ENCODE peak calls at places on chromosome 5, in ten cellular contexts. D, J, G, N, T, P, F, M, E and X are unnamed samples. For H3K27me3 and H3K9me3, the result is how much of the 10 kb centered on the place peaks cover.

GRCh38 chr5:67426961-67427630 is 230.5 kb upstream of the CD180 start:
- DNase-seq in T (no peak), P (no peak), E (no peak), G (no peak), N (no peak), M (no peak), J (no peak), D (peak), F (no peak), X (peak)

GRCh38 chr5:150164640-150165039 is 1.9 kb upstream of the CDX1 start:
- DNase-seq in T (no peak), G (no peak), P (no peak), N (peak), M (no peak), J (no peak), D (no peak), E (peak), F (no peak), X (peak)

GRCh38 chr5:153713913-153714312 is 223.4 kb downstream of the GRIA1 start:
- DNase-seq in G (no peak), D (no peak), T (no peak), P (no peak), M (no peak), F (no peak), N (no peak), J (no peak), E (no peak), X (no peak)

GRCh38 chr5:158382473-158382872 is 523.5 kb upstream of the CLINT1 start:
- DNase-seq in D (peak), P (no peak), N (peak), J (peak), M (no peak), T (no peak), F (peak), E (peak), G (peak), X (peak)

GRCh38 chr5:102271759-102272158 is 24.3 kb downstream of the SLCO4C1 start:
- DNase-seq in T (no peak), P (no peak), N (no peak), E (no peak), D (no peak), G (no peak), M (peak), J (no peak), F (no peak), X (no peak)

GRCh38 chr5:67879619-67880357 is 335.8 kb upstream of the PIK3R1 start:
- DNase-seq in T (no peak), M (no peak), E (no peak), P (no peak), D (peak), J (no peak), G (no peak), N (no peak), F (no peak), X (no peak)

GRCh38 chr5:53037141-53037859 is 48.1 kb downstream of the ITGA2 start:
- DNase-seq in E (no peak), M (no peak), N (no peak), F (peak), D (peak), P (no peak), T (no peak), G (no peak), J (no peak), X (no peak)

GRCh38 chr5:111772456-111772855 is 15.5 kb upstream of the NREP start:
- DNase-seq in P (no peak), J (no peak), G (no peak), T (no peak), M (peak), E (no peak), F (no peak), N (no peak), D (no peak), X (peak)

GRCh38 chr5:134086943-134087305 is 27.6 kb upstream of the TCF7 start:
- DNase-seq in F (no peak), J (no peak), N (no peak), G (no peak), M (no peak), D (no peak), T (no peak), P (no peak), E (no peak), X (no peak)

GRCh38 chr5:113788141-113788540 is 274.6 kb downstream of the YTHDC2 start:
- DNase-seq in N (no peak), F (no peak), T (no peak), G (no peak), E (no peak), D (no peak), M (no peak), J (no peak), P (no peak), X (no peak)

GRCh38 chr5:143121135-143121474 is 282.4 kb downstream of the NR3C1 start:
- DNase-seq in F (no peak), J (no peak), T (no peak), P (no peak), E (no peak), D (no peak), N (no peak), M (no peak), G (no peak), X (no peak)

GRCh38 chr5:149580808-149581191 is 498 bp upstream of the ARHGEF37 start:
- DNase-seq in T (no peak), M (no peak), F (no peak), G (no peak), D (no peak), P (no peak), E (no peak), N (no peak), J (no peak), X (no peak)

GRCh38 chr5:53112909-53113308 is 3.4 kb upstream of the MOCS2 start:
- DNase-seq in T (no peak), N (no peak), D (no peak), E (no peak), F (no peak), G (no peak), M (no peak), P (no peak), J (no peak), X (no peak)

GRCh38 chr5:139669681-139670368 is 21.7 kb downstream of the CXXC5 start:
- DNase-seq in M (no peak), J (no peak), E (peak), F (no peak), P (no peak), D (no peak), G (no peak), T (peak), N (peak), X (no peak)

GRCh38 chr5:10601246-10602030 is 37.6 kb downstream of the ANKRD33B start:
- DNase-seq in P (peak), F (no peak), D (peak), N (peak), J (peak), G (peak), E (peak), T (peak), M (no peak), X (peak)

GRCh38 chr5:149002053-149002452 is 60.8 kb downstream of the SH3TC2 start:
- DNase-seq in G (no peak), M (peak), N (no peak), F (peak), E (no peak), D (peak), J (no peak), P (no peak), T (no peak), X (peak)

GRCh38 chr5:115979628-115980041 is 17.4 kb downstream of the LVRN start:
- DNase-seq in E (no peak), G (no peak), F (no peak), D (peak), J (no peak), T (no peak), P (no peak), N (no peak), M (no peak), X (no peak)

GRCh38 chr5:177446184-177447065 is at the start of gene PRR7:
- DNase-seq in M (peak), F (no peak), E (peak), D (peak), P (no peak), J (peak), T (peak), N (peak), G (peak), X (peak)

GRCh38 chr5:109939109-109939682 is 249.5 kb downstream of the MAN2A1 start:
- DNase-seq in N (no peak), P (no peak), D (peak), M (no peak), E (no peak), T (no peak), J (no peak), G (no peak), F (no peak), X (no peak)

GRCh38 chr5:27578280-27578679 is 539.9 kb upstream of the CDH9 start:
- DNase-seq in F (no peak), E (no peak), N (no peak), T (no peak), M (no peak), G (no peak), J (no peak), D (no peak), P (no peak), X (no peak)

GRCh38 chr5:175457466-175457865 is 13.5 kb upstream of the DRD1 start:
- DNase-seq in P (no peak), F (no peak), G (no peak), D (no peak), E (no peak), M (no peak), J (no peak), N (no peak), T (no peak), X (no peak)

GRCh38 chr5:75524071-75524470 is 12.4 kb downstream of the POLK start:
- DNase-seq in M (no peak), J (no peak), E (no peak), P (no peak), F (no peak), D (no peak), T (no peak), G (no peak), N (no peak), X (no peak)

GRCh38 chr5:59020611-59021285 is 437.9 kb downstream of the RAB3C start:
- DNase-seq in M (no peak), J (no peak), E (no peak), G (no peak), P (no peak), F (no peak), D (no peak), T (no peak), N (no peak), X (no peak)

GRCh38 chr5:140977003-140977402 is 10.7 kb downstream of the PCDHAC2 start:
- DNase-seq in G (no peak), M (no peak), D (peak), T (no peak), E (no peak), F (no peak), J (no peak), N (no peak), P (no peak), X (no peak)

GRCh38 chr5:67142816-67143215 is 53.8 kb downstream of the CD180 start:
- DNase-seq in T (no peak), D (no peak), P (no peak), N (no peak), G (no peak), F (no peak), E (no peak), J (no peak), M (no peak), X (no peak)

GRCh38 chr5:54785729-54786548 is 199.5 kb downstream of the ESM1 start:
- DNase-seq in J (peak), G (no peak), N (peak), D (peak), F (no peak), M (no peak), P (no peak), T (no peak), E (peak), X (peak)

GRCh38 chr5:34656700-34657549 is 797 bp downstream of the RAI14 start:
- DNase-seq in T (peak), J (peak), P (peak), G (peak), F (no peak), N (peak), M (peak), E (peak), D (peak), X (peak)

GRCh38 chr5:124865603-124866354 is 119.3 kb upstream of the ZNF608 start:
- DNase-seq in T (no peak), E (no peak), F (no peak), M (no peak), D (peak), J (no peak), P (no peak), N (no peak), G (no peak), X (no peak)

GRCh38 chr5:60026174-60026573 is 132.6 kb upstream of the PDE4D start:
- DNase-seq in J (no peak), D (no peak), F (no peak), M (no peak), T (no peak), N (no peak), E (no peak), G (no peak), P (no peak), X (no peak)

GRCh38 chr5:29649321-29649720 is 1544.2 kb upstream of the CDH6 start:
- DNase-seq in T (no peak), D (no peak), G (no peak), E (no peak), N (no peak), J (no peak), P (no peak), M (no peak), F (no peak), X (no peak)

DNA sequence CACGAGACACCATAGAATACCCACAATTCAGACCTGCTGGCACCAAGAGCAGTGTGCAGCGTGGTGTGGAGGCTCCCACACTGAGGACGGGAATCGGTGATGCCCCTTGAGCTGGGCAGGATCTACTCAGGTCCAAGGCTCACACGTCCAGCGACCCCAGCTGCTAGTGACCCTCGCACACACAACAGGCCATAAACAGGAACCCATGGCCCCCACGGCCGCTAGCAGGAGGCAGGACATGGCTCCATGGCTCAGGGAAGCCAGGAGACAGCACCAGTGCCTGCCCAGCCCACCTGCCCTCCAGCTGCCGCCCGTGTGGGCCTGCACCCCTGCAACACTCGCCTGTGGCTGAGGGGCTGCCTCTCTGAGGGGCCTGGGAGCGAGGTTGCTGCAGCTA is 43.4 kb upstream of the SLC9A3 start:
- DNase-seq in E (no peak), J (no peak), D (no peak), M (no peak), T (no peak), G (no peak), F (no peak), P (no peak), N (no peak), X (no peak)
- H3K27me3 ChIP-seq in E (half or more), J (half or more), D (under half), M (under half), T (under half), G (under half), F (under half), P (under half), N (under half), X (under half)

DNA sequence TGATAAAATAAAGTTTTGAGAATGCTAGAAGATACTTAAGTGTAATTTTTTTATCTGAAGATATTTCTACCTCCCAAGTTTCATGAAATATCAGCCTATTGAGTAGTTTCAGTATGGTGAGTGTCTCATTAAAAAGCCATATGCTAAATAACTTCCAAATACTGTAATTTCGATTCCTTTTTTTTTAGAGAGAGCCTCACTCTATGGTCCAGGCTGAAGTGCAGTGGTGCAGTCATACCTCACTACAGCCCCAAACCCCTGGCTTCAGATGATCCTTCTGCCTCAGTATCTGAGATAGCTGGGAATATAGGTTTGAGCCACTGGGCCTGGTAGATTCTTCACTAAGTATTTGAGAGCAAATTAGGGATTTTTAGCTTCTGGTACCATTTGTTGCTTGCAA is 24.5 kb downstream of the CDC42SE2 start:
- DNase-seq in D (no peak), M (no peak), E (no peak), P (no peak), J (no peak), F (no peak), N (no peak), T (no peak), G (no peak), X (no peak)
- H3K4me3 ChIP-seq in D (no peak), M (no peak), E (no peak), P (no peak), J (no peak), F (no peak), N (no peak), T (no peak), G (no peak), X (no peak)

GRCh38 chr5:119257613-119258012 is 98.2 kb upstream of the TNFAIP8 start:
- DNase-seq in M (no peak), P (no peak), E (no peak), F (no peak), D (no peak), T (no peak), J (no peak), N (no peak), G (no peak), X (no peak)
- H3K9me3 ChIP-seq in M (under half), P (under half), E (under half), F (under half), D (under half), T (under half), J (under half), N (under half), G (under half), X (under half)

DNA sequence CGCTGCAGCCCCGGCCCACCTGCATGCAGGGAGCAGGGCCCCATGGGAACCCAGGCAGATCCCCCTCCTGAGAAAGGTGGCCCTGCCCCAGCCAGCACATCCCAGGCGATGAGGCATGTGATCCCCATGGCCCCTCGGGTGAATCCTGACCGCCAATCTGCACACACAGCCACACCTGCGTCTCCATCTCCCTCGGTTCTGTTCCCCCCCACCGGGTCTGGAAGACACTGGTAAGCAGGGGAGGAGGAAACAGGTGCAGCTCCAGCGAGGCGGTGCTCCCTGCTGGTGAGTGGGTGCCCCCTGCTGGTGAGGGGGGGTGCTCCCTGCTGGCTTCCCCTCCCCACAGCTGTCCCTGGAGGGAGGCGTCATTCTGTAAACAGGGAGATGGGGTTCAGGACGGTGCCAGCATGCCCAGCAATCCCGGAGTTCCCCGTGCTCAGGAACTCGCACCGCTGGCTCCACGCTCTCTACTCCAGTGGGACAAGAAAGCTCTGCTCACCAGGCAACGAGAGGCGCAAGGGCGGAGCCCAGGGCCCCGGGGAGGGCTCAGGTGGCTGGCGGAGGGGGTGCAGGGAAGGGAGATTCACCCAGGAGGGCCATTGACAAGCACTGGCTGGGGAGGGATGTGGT is 28.4 kb upstream of the SLC12A7 start:
- DNase-seq in G (peak), M (peak), J (peak), N (peak), E (peak), F (peak), T (peak), P (peak), D (peak), X (peak)
- H3K27me3 ChIP-seq in G (under half), M (under half), J (under half), N (under half), E (under half), F (under half), T (under half), P (under half), D (under half), X (under half)

GRCh38 chr5:37724395-37725125 is 115.3 kb downstream of the GDNF start:
- DNase-seq in E (no peak), T (no peak), P (no peak), D (peak), G (no peak), J (no peak), F (no peak), M (no peak), N (peak), X (peak)
- H3K4me3 ChIP-seq in E (no peak), T (no peak), P (no peak), D (no peak), G (no peak), J (no peak), F (no peak), M (no peak), N (no peak), X (no peak)